ENCODE peak calls at places on chromosomes 16 and 17, in seven cellular contexts. I, R, H, U, E, N and Y are unnamed samples.

GRCh38 chr16:68704232-68704867 is 32.7 kb upstream of the CDH1 start:
- DNase-seq in R (peak), U (peak), N (no peak), I (peak), E (peak), H (peak), Y (peak)

GRCh38 chr17:46782250-46782953 is 36.1 kb downstream of the WNT3 start:
- DNase-seq in I (peak), U (peak), N (no peak), R (peak), E (peak), H (peak), Y (peak)

GRCh38 chr17:72121164-72122001 is 563 bp downstream of the SOX9 start:
- DNase-seq in I (peak), U (peak), E (peak), H (peak), N (peak), R (peak), Y (peak)

GRCh38 chr17:39872700-39873099 is 4.7 kb downstream of the ZPBP2 start:
- DNase-seq in I (no peak), H (no peak), R (peak), U (no peak), N (no peak), E (no peak), Y (peak)

GRCh38 chr17:66330646-66331037 is 28.2 kb downstream of the PRKCA start:
- DNase-seq in N (no peak), R (no peak), H (no peak), E (peak), I (no peak), U (no peak), Y (peak)

GRCh38 chr16:60945225-60945624 is 1091.0 kb downstream of the CDH8 start:
- DNase-seq in I (peak), N (no peak), U (peak), H (no peak), E (peak), R (no peak), Y (no peak)

GRCh38 chr17:6695051-6695450 is 18.1 kb downstream of the SLC13A5 start:
- DNase-seq in U (no peak), H (no peak), R (no peak), I (no peak), E (no peak), N (no peak), Y (no peak)

GRCh38 chr16:68786685-68787418 is 49.8 kb downstream of the CDH1 start:
- DNase-seq in I (no peak), R (peak), N (peak), U (peak), H (no peak), E (no peak), Y (peak)

GRCh38 chr17:34382586-34383224 is 19.7 kb upstream of the CCL1 start:
- DNase-seq in N (no peak), H (no peak), I (no peak), R (peak), E (no peak), U (no peak), Y (no peak)

GRCh38 chr17:77601054-77601979 is 357.2 kb upstream of the TNRC6C start:
- DNase-seq in H (peak), I (no peak), U (no peak), R (no peak), N (peak), E (peak), Y (no peak)

GRCh38 chr16:81545470-81546175 is 101.0 kb downstream of the CMIP start:
- DNase-seq in E (no peak), N (no peak), R (no peak), H (peak), I (no peak), U (no peak), Y (no peak)

GRCh38 chr16:1351215-1351581 is 480 bp downstream of the TSR3 start:
- DNase-seq in E (no peak), H (no peak), R (no peak), N (no peak), U (no peak), I (no peak), Y (no peak)

DNA sequence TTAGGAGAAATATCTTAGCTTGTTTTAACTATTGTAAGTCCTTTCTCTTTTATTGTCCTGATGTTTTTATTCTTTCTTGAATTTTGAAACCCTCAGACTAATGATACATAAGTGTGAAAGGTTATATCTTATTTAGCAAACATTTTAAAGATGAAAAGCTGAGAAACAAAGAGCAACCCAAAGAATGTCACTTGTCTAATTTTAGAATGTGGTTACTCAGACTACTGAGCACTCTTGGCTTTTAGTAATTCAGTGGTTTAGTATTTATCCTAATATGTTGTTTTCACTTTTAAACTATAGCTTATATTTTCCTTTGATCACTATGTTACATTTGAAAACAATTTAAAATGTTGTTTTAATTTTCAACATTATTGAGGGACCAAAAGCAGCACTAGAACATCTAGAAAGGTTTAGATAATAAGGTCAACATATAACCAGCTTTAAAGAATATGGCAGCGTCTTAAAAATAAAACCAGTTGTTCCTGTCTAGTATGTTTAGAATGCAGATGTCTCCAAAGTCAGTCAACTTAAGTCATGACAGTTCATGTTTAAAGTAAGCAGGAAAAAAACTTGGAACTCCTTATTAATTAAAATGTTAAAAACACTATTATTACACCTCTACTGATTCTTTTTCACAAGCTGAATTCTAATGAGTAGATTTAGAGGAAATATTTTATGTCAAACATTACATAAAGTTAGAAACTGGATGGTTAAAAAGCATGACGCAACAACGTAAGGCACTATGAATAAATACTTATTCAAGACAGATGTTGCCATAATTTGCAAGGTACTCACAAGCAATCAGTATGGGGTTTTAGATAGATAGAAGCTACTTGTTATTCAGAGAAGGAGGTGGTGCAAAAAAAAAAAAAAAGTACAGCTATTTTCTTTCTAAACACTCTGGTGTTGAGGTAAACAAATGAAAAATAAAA is 2.4 kb downstream of the MBTD1 start:
- DNase-seq in I (no peak), R (peak), E (no peak), N (no peak), U (no peak), H (no peak), Y (no peak)
- H3K4me3 ChIP-seq in I (peak), R (no peak), E (no peak), N (no peak), U (no peak), H (no peak), Y (no peak)

DNA sequence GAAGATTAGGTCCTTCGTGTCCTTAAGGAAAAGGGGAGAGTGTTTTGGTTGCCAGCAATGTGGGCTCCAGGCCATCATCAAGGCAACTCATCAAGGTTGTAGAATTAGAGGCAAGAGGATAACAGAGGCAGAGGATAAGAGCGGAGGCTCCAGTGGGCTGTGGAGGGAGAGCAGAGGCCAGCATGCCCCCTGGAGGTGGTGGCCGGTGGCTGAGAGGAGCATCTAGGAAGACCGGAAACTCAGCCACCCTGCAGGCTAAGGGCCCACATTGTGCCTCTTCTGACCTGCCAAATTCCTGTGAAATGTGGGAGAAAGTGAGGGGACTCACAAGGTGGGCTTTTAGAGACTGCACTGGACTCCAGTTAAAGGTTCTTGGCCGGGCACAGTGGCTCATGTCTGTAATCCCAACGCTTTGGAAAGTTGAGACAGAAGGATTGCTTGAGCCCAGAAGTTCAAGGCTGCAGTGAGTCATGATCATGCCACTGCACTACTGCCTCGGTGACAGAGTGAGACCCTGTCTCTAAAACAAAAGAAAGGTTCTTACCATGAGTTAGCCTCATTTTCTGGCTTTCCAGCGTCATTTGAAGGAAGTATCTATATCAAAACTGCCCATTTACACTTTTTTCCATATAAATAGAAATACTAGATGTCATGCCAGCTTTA is 62.7 kb upstream of the ADORA2B start:
- DNase-seq in H (no peak), N (no peak), U (no peak), R (no peak), I (peak), E (peak), Y (no peak)
- TF ChIP-seq CTCF in H (no peak), N (no peak), U (no peak), R (no peak), I (peak), E (peak), Y (peak)

GRCh38 chr16:58235663-58236062 is 37.8 kb upstream of the CSNK2A2 start:
- DNase-seq in U (no peak), I (no peak), E (no peak), N (no peak), H (no peak), R (no peak), Y (no peak)
- H3K4me3 ChIP-seq in U (peak), I (peak), E (no peak), N (no peak), H (no peak), R (no peak), Y (no peak)

GRCh38 chr16:21101631-21102420 is 48.8 kb downstream of the DNAH3 start:
- DNase-seq in H (no peak), U (peak), I (peak), R (peak), N (no peak), E (peak), Y (peak)
- TF ChIP-seq CTCF in H (peak), U (peak), I (peak), R (peak), N (no peak), E (peak), Y (peak)

GRCh38 chr17:38851434-38851833 is 2.1 kb downstream of the RPL23 start:
- DNase-seq in H (no peak), E (no peak), I (no peak), N (no peak), R (no peak), U (no peak), Y (no peak)
- H3K4me3 ChIP-seq in H (peak), E (no peak), I (peak), N (peak), R (peak), U (peak), Y (peak)

DNA sequence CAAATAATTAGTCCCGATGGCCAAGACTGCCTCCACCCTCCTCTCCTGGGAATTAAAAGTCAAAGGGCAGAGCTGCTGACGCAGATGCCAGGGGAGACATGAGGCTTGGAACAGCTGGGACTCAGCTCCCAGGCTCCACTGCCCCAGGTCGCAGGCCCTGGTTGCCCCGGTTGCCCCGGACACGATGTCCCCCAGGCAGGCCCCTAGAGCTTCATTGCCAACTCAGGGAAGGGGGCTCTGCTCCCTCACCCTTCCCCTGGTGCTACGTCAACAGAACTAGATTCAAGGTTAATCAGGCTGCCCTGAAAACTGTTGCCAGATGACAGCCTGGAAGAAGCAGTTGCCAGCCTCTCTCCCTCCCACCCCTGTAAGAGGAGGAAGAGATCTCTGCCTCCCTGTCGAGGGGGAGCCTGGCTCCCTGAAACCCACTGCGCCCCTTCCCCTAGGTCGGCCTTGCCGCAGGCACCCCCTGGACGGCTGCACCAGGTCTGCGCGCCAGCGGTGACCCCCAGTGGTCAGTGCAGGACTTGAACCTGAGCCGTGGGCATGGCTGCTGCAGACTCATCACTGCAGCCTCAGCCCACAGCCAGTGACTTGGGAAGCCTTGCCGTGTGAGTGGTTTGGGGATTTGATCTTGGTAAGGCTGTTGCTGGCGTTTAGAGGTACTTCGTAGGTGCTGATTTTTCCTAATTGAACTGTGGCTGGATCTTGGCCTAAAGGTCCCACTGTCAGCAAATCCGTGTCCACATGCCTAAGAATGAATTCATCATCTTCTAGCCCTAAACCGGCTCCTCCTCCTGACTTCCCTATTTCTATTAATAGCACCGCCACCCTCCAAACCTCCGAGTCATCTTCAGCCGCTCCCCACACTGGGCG is 84.1 kb upstream of the TOB1 start:
- DNase-seq in H (peak), E (peak), R (peak), N (peak), U (peak), I (peak), Y (peak)
- TF ChIP-seq CTCF in H (peak), E (peak), R (peak), N (peak), U (peak), I (peak), Y (peak)

GRCh38 chr17:48598727-48599126 is 5.1 kb upstream of the HOXB5 start:
- DNase-seq in H (no peak), N (no peak), E (no peak), R (no peak), U (no peak), I (no peak), Y (no peak)

GRCh38 chr17:48596000-48596734 is 2.6 kb upstream of the HOXB5 start:
- DNase-seq in H (no peak), R (no peak), E (no peak), U (no peak), N (no peak), I (no peak), Y (peak)

GRCh38 chr17:48597775-48598631 is 4.4 kb upstream of the HOXB5 start:
- DNase-seq in E (peak), I (peak), R (no peak), H (no peak), N (peak), U (no peak), Y (peak)

GRCh38 chr17:48596735-48597491 is 3.3 kb upstream of the HOXB5 start:
- DNase-seq in U (no peak), I (no peak), R (no peak), E (no peak), H (no peak), N (peak), Y (peak)

GRCh38 chr17:48597492-48597774 is 3.9 kb upstream of the HOXB5 start:
- DNase-seq in H (no peak), N (no peak), R (no peak), E (no peak), I (no peak), U (no peak), Y (no peak)
- H3K4me3 ChIP-seq in H (peak), N (peak), R (peak), E (peak), I (no peak), U (no peak), Y (peak)

DNA sequence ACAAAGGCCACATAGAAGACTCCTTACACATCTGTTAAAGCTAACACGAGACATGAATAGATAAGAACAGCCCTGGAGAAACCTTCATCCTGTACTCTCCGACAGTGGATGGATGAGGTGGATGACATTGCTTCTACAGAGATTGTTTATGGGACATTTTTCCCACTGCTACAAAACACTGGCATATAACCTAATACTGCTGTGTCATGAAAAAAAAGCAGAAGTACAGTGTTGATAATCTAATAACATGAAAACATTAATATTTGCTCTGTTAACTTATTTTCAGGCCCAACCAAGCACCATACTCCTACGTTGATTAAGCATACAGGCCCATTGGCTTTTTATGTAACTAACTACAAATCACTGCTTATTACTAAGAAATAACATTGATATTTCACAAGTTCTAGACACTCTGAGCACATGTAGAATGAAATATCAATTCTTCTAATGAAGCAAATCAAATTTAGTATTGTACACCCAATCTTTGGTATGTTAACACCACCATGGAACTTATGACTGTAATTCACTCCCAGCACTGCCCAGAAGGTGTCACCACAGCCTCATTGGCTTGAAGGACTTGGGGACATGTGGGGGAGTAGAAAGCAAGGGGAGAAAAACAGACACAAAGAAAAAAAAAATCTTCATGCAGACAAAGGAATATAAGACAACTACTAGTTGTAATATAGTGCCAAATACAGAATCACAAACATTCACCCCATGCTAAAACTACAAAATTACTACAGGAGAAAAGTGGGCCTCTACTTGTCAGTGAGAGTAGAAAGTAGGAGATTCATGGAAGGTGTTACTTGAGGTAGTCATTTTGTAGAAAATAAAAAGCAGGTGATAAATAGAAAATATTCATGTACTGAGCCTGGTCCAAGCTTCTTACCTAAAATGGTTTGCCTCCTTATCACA is 330.0 kb upstream of the PMFBP1 start:
- DNase-seq in H (no peak), E (peak), I (peak), U (peak), N (no peak), R (peak), Y (peak)
- TF ChIP-seq CTCF in H (peak), E (peak), I (peak), U (peak), N (peak), R (peak), Y (peak)

DNA sequence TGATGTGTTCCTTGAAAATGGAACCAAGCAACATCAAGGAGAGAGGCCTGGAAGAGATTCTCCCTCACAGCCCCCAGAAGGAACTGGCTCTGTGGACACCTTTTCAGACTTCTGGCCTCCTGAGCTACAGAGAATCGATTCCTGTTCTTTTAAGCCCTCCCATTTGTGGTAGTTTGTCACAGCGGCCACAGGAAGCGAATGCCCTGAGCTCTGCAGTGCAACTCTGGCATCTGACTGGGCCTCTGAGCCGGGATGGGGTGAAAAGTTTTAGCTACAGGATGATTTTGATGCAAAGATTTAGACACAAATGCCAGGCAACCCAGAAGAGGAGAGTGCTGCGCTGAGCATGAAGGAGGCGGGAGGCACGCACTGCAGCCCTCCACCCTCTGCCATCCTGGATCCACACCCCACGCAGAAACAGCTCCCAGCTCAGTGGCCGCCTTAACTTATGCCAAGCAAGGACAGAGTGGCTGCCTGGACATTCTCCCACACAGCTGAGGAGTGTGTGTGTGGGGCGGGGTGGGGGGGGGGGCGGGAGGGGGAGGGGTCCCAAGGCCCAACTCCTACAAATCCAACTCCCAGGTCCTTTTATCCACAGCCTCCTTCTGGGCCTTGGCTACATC is 2.2 kb downstream of the TIMP2 start:
- DNase-seq in H (no peak), N (no peak), E (no peak), R (no peak), I (no peak), U (no peak), Y (no peak)
- H3K4me3 ChIP-seq in H (peak), N (peak), E (no peak), R (peak), I (peak), U (peak), Y (peak)

DNA sequence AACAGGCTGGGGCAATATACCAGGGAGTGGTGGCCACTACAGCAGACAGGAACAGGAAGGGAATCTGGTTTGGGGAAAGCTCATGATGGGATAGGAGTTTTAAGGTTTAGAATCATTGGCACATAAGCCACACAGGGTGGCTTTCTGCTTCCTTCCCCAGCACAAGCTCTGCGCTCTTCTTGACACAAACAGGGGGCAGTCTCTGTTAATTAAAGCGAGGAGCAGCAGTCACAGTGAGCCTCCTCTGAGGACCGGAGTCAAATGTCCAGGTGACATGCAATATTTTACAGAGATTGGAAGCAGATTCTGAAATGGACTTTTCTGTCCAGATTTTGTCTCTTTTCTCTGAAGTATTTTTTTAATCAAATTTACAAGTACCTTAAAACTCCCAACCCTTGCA is 2.8 kb upstream of the SHISA9 start:
- DNase-seq in N (no peak), U (no peak), R (no peak), E (no peak), I (peak), H (no peak), Y (no peak)
- TF ChIP-seq CTCF in N (no peak), U (no peak), R (no peak), E (no peak), I (peak), H (no peak), Y (no peak)